ENCODE peak calls at places on chromosome 14, in seven cellular contexts. F, W, M, Q, B, A and C are unnamed samples.

GRCh38 chr14:79587194-79587593 is 624.1 kb downstream of the DIO2 start:
- DNase-seq in W (no peak), M (no peak), B (no peak), A (no peak), Q (no peak), F (no peak), C (no peak)

GRCh38 chr14:97978336-97978735 is 1181.2 kb downstream of the VRK1 start:
- DNase-seq in A (no peak), Q (peak), W (peak), F (peak), M (peak), B (peak), C (peak)

GRCh38 chr14:24088095-24088494 is 6.0 kb upstream of the PCK2 start:
- DNase-seq in B (no peak), Q (no peak), A (no peak), M (no peak), W (no peak), F (no peak), C (no peak)

GRCh38 chr14:51386983-51387730 is 147.1 kb downstream of the TMX1 start:
- DNase-seq in Q (no peak), A (no peak), W (peak), M (no peak), B (no peak), F (no peak), C (no peak)

GRCh38 chr14:42214981-42215491 is 608.4 kb downstream of the LRFN5 start:
- DNase-seq in Q (peak), F (peak), M (peak), B (no peak), W (peak), A (peak), C (peak)

GRCh38 chr14:95059126-95059525 is 98.2 kb downstream of the DICER1 start:
- DNase-seq in W (no peak), M (no peak), A (no peak), F (no peak), B (no peak), Q (no peak), C (no peak)

GRCh38 chr14:23829736-23830474 is 123.7 kb upstream of the DHRS4 start:
- DNase-seq in Q (peak), W (peak), B (no peak), A (peak), M (peak), F (peak), C (peak)

GRCh38 chr14:104604461-104605449 is at the start of gene TMEM179:
- DNase-seq in A (no peak), Q (peak), M (peak), W (peak), F (no peak), B (peak), C (no peak)

GRCh38 chr14:65958664-65959562 is 527.3 kb upstream of the CCDC196 start:
- DNase-seq in B (peak), W (peak), A (no peak), F (no peak), M (peak), Q (no peak), C (no peak)

GRCh38 chr14:71070169-71070568 is 162.9 kb downstream of the PCNX1 start:
- DNase-seq in A (no peak), W (peak), B (no peak), M (peak), F (peak), Q (no peak), C (no peak)

GRCh38 chr14:33879684-33880286 is 71.1 kb downstream of the EGLN3 start:
- DNase-seq in W (no peak), B (no peak), F (no peak), A (no peak), M (no peak), Q (no peak), C (no peak)

GRCh38 chr14:102731101-102731870 is 46.0 kb upstream of the TRAF3 start:
- DNase-seq in Q (no peak), A (no peak), W (no peak), B (no peak), M (no peak), F (no peak), C (no peak)

GRCh38 chr14:102732924-102733323 is 44.3 kb upstream of the TRAF3 start:
- DNase-seq in A (no peak), B (no peak), W (no peak), M (no peak), Q (no peak), F (no peak), C (no peak)

GRCh38 chr14:102729825-102730224 is 47.4 kb upstream of the TRAF3 start:
- DNase-seq in M (no peak), A (no peak), B (no peak), Q (no peak), F (no peak), W (no peak), C (no peak)

GRCh38 chr14:102733326-102733725 is 43.9 kb upstream of the TRAF3 start:
- DNase-seq in F (no peak), M (no peak), A (no peak), W (no peak), Q (no peak), B (no peak), C (no peak)

GRCh38 chr14:102731871-102732800 is 45.1 kb upstream of the TRAF3 start:
- DNase-seq in A (no peak), Q (no peak), W (no peak), F (no peak), B (no peak), M (no peak), C (no peak)
- H3K4me3 ChIP-seq in A (no peak), Q (no peak), W (no peak), F (no peak), B (no peak), M (no peak), C (no peak)

GRCh38 chr14:52550661-52551060 is 1.6 kb downstream of the TXNDC16 start:
- DNase-seq in F (no peak), Q (no peak), M (no peak), B (no peak), W (no peak), A (no peak), C (no peak)
- H3K4me3 ChIP-seq in F (no peak), Q (no peak), M (peak), B (peak), W (no peak), A (no peak), C (no peak)

DNA sequence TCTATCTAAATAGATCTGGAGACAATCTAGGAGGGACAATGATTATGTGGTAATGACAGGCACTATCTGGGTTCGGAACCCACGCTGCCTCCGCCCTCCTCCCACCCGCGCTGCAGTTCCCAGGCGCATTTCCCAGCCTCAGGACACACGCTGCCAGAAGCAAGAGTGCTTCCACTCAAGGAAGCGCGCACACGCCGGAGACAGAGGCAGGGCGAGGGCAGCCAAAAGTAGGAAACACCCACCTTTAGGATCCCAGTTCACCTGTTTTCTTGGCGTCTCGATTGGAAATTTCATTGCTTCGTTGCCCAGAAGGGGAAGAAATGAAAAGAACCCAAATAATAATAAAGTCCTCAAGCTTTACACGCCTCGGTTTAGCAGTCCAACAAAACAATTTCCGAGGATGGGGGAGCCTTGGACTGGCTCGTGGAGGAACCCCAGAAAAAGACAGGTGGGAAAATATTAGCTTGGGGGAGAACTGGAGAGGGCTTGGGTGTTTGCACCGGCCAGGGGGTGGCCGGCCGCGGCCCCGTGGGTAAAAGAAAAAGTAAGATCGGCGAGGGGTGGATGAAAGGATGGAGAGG is 474 bp downstream of the KCNK10 start:
- DNase-seq in A (no peak), M (no peak), B (peak), Q (no peak), F (peak), W (no peak), C (no peak)
- H3K4me3 ChIP-seq in A (peak), M (peak), B (peak), Q (no peak), F (peak), W (peak), C (peak)

DNA sequence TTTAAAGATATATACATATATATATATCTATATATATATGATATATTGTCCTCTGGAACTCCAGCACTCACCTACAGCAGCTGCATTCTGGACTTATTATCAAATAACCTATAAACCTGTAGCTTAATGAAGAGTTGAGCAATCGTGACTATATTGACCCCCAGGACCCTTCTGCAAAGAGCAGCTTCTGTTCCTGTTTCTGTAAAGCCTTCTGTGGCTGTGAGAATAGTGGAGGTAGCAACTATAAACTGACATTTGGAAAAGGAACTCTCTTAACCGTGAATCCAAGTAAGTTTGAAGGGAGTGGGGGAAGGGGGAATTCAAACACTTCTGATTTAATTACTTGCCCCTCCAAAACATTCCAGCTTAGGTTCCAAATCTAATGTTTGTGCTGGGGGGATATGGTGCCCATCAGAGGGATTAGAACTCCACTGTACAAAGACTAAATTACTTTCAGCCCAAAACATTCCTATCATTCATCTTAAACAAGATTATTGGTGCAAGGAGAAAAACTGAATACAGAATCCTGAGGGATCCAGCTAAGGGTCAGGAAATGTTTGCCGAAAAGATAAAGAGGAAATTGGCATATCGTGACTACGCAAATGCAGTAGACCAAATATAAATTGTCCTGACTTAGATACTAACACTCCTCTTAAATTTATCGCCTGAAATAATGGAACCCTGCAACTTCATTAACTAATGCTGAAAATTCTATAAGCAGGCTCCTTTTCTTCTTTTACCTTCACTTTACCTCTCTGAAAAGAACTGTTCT is 106.1 kb downstream of the DAD1 start:
- DNase-seq in Q (no peak), M (no peak), B (no peak), W (no peak), F (no peak), A (no peak), C (no peak)
- H3K4me3 ChIP-seq in Q (no peak), M (no peak), B (no peak), W (no peak), F (no peak), A (no peak), C (no peak)

GRCh38 chr14:100587248-100587762 is at the start of gene BEGAIN:
- DNase-seq in B (peak), A (no peak), Q (no peak), F (no peak), W (no peak), M (no peak), C (no peak)

GRCh38 chr14:100586520-100587247 is 533 bp downstream of the BEGAIN start:
- DNase-seq in Q (peak), B (peak), F (no peak), W (peak), A (no peak), M (peak), C (no peak)

GRCh38 chr14:100585448-100586152 is 1.6 kb downstream of the BEGAIN start:
- DNase-seq in M (no peak), Q (no peak), B (peak), W (no peak), A (no peak), F (no peak), C (no peak)

GRCh38 chr14:100587763-100588411 is 670 bp upstream of the BEGAIN start:
- DNase-seq in B (peak), M (no peak), A (no peak), W (peak), Q (no peak), F (no peak), C (peak)

GRCh38 chr14:100586153-100586519 is 1.1 kb downstream of the BEGAIN start:
- DNase-seq in W (peak), F (no peak), B (no peak), A (no peak), M (no peak), Q (no peak), C (peak)
- H3K4me3 ChIP-seq in W (peak), F (peak), B (peak), A (peak), M (peak), Q (peak), C (peak)

GRCh38 chr14:92397140-92397815 is 74.3 kb downstream of the SLC24A4 start:
- DNase-seq in W (peak), M (peak), Q (peak), B (no peak), F (peak), A (peak), C (peak)

GRCh38 chr14:92401561-92401960 is 78.6 kb downstream of the SLC24A4 start:
- DNase-seq in A (no peak), Q (no peak), B (no peak), W (no peak), F (no peak), M (no peak), C (no peak)

GRCh38 chr14:92403981-92404380 is 81.0 kb downstream of the SLC24A4 start:
- DNase-seq in W (peak), F (no peak), Q (no peak), A (no peak), B (no peak), M (no peak), C (no peak)

GRCh38 chr14:92397839-92398564 is 75.0 kb downstream of the SLC24A4 start:
- DNase-seq in Q (peak), A (no peak), F (no peak), B (no peak), M (no peak), W (peak), C (no peak)

DNA sequence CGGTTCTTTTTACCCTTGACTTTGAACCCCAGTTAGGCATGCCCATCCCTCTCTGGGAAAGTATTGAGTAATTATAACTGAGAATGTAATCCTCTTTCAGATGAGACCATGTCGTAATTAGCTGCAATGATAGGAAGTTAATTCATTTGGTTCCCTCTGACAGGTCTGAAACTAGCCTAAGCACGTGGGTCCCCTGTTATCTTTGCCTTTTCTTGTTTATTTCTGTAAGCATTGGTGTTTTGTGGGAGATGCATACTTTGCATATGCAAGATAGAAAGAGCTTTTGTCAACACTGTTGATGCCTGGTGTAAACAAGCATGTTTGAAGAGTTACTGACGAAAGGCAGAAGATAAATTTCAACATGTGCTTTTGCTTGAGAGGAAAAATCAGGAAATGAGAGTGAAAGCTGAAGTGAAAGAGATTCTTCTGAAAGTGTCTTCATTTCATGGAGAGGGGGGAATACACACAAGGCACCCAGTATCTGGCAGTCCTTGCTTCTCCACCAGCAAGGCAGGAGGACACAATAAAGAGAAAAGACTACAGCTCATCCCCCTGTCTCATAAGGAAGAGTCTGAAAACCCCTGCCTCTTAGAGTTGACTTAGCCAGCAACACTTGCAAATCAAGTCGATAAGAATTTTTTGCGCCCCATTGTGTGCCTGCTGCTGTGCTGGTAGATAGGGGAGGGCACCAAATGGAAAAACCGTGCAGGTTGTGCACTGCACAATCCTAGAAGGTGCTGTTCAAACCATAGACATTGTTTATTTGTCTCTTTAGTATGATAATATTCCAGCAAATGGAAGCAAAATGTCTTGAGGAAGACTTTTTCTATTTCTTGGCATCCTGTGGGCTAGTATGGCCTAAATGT is 77.8 kb downstream of the SLC24A4 start:
- DNase-seq in F (no peak), B (no peak), Q (no peak), W (no peak), A (no peak), M (no peak), C (no peak)
- H3K4me3 ChIP-seq in F (no peak), B (no peak), Q (no peak), W (no peak), A (no peak), M (no peak), C (no peak)

GRCh38 chr14:38211258-38211735 is 3.6 kb downstream of the SSTR1 start:
- DNase-seq in Q (no peak), M (no peak), A (no peak), W (peak), F (no peak), B (no peak), C (no peak)
- H3K4me3 ChIP-seq in Q (peak), M (no peak), A (peak), W (peak), F (no peak), B (peak), C (peak)

GRCh38 chr14:64117671-64118402 is 176.3 kb downstream of the ESR2 start:
- DNase-seq in A (peak), M (peak), F (peak), Q (peak), B (no peak), W (peak), C (peak)
- H3K4me3 ChIP-seq in A (no peak), M (no peak), F (no peak), Q (no peak), B (no peak), W (no peak), C (no peak)

DNA sequence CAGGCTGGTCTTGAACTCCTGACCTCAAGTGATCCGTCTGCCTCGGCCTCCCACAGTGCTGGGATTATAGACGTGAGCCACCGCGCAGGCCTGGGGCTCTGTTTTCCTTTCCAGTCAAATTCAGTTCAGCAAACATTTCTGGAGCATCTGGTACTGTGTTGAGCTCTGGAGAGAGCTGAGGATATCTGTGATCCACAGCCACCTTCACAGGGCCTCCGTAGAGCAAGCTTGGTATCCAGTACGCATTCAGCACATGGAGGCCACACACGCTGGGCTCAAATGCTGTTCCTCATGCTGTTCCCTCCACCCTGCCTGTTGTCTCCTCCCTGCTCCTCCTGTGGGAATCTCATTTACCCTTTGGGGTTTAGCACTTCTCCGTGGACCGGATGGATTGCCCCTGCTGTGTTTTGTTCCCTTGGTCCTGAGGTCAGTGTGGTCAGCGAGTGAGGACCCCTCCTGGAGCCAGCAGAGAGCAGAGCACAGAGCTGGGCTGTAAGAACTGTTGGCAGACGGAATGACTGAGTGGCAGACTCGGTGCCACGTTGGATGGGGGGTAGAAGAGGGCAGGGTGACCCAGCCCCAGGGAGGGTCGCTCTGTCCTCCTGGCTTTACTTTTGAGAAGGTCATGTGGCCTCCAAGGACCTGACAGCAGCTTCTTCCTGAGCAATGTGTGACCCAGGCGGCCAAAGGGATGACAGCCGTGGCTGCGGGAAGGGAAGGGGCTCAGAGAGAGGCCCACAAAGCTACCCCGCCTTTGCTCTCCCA is 891 bp downstream of the RPS6KL1 start:
- DNase-seq in A (no peak), M (no peak), F (no peak), B (no peak), W (no peak), Q (no peak), C (no peak)
- H3K4me3 ChIP-seq in A (no peak), M (peak), F (peak), B (peak), W (no peak), Q (peak), C (no peak)